ENCODE peak calls at places on chromosomes 16 and 17, in seven cellular contexts. E is activated T-helper 1 cell treated with anti-CD3 and anti-CD28 coated beads, Interleukin-2, amount 50 U/mL, for 16 hours; D is neural crest cell; A is NCI-H510A treated with DMSO at 0.1 percent for 48 hours; X is activated CD8-positive, alpha-beta T cell treated with anti-CD3 and anti-CD28 coated beads for 36 hours; T is HTR-8/SVneo; Y is glutamatergic neuron. M is an unnamed sample.

GRCh38 chr17:3935140-3935542 is 18.9 kb upstream of the P2RX1 start:
- DNase-seq in E (no peak), T (peak), A (peak), X (peak), D (peak), Y (peak), M (peak)

GRCh38 chr17:77726549-77726957 is 231.9 kb upstream of the TNRC6C start:
- DNase-seq in Y (no peak), X (no peak), D (no peak), A (no peak), E (no peak), T (no peak), M (no peak)

GRCh38 chr17:40671282-40671681 is 6.3 kb upstream of the KRT222 start:
- DNase-seq in E (no peak), D (no peak), T (no peak), A (no peak), X (no peak), Y (no peak), M (no peak)

GRCh38 chr17:79251824-79252223 is 177.2 kb downstream of the ENGASE start:
- DNase-seq in Y (no peak), D (no peak), X (no peak), E (no peak), T (no peak), A (no peak), M (peak)

GRCh38 chr17:45893725-45894021 is 681 bp upstream of the MAPT start:
- DNase-seq in T (no peak), Y (no peak), E (no peak), D (no peak), X (no peak), A (peak), M (no peak)

GRCh38 chr16:88656291-88656980 is 5.6 kb upstream of the CYBA start:
- DNase-seq in D (no peak), E (no peak), T (no peak), Y (no peak), X (no peak), A (no peak), M (no peak)

GRCh38 chr17:79073016-79073705 is 1.5 kb upstream of the ENGASE start:
- DNase-seq in T (no peak), D (no peak), X (no peak), E (no peak), A (no peak), Y (no peak), M (no peak)

GRCh38 chr17:45147102-45147580 is 1.1 kb upstream of the HEXIM1 start:
- DNase-seq in X (no peak), Y (no peak), E (no peak), A (no peak), D (no peak), T (peak), M (peak)